ENCODE peak calls at places on chromosome 5, in seven cellular contexts. W, F, D, B, T, Q and S are unnamed samples. For H3K36me3, the result is how much of the 10 kb centered on the place peaks cover.

GRCh38 chr5:116546033-116546742 is 28.4 kb downstream of the SEMA6A start:
- DNase-seq in W (no peak), B (no peak), Q (no peak), D (peak), T (no peak), F (no peak), S (peak)

GRCh38 chr5:173735171-173735570 is 118.7 kb upstream of the BOD1 start:
- DNase-seq in B (no peak), Q (no peak), T (no peak), W (no peak), D (no peak), F (no peak), S (no peak)

GRCh38 chr5:96741075-96741474 is 66.7 kb downstream of the ERAP1 start:
- DNase-seq in Q (no peak), W (no peak), F (no peak), B (no peak), T (no peak), D (no peak), S (no peak)

GRCh38 chr5:96091874-96092273 is 130.2 kb upstream of the ELL2 start:
- DNase-seq in Q (no peak), B (no peak), T (no peak), D (no peak), F (no peak), W (no peak), S (no peak)

GRCh38 chr5:118447350-118447749 is 541.0 kb downstream of the DTWD2 start:
- DNase-seq in B (no peak), W (no peak), T (no peak), F (no peak), D (no peak), Q (no peak), S (no peak)

GRCh38 chr5:68087866-68088265 is 127.7 kb upstream of the PIK3R1 start:
- DNase-seq in Q (peak), F (no peak), T (no peak), W (no peak), D (no peak), B (no peak), S (no peak)

GRCh38 chr5:78819166-78819565 is 165.9 kb downstream of the ARSB start:
- DNase-seq in Q (no peak), F (no peak), D (no peak), T (no peak), B (no peak), W (no peak), S (no peak)

GRCh38 chr5:129244478-129244877 is 149.9 kb downstream of the ISOC1 start:
- DNase-seq in Q (no peak), D (no peak), W (no peak), T (no peak), B (no peak), F (no peak), S (no peak)

GRCh38 chr5:685262-686171 is 7.6 kb downstream of the TPPP start:
- DNase-seq in B (peak), W (peak), D (no peak), Q (peak), F (no peak), T (no peak), S (no peak)

GRCh38 chr5:32222723-32223470 is 48.8 kb upstream of the GOLPH3 start:
- DNase-seq in T (no peak), Q (no peak), F (no peak), D (no peak), B (no peak), W (no peak), S (no peak)

GRCh38 chr5:53463909-53464621 is 16.4 kb upstream of the FST start:
- DNase-seq in T (no peak), D (no peak), B (no peak), Q (no peak), W (no peak), F (no peak), S (no peak)

GRCh38 chr5:91283899-91284298 is 99.2 kb downstream of the ARRDC3 start:
- DNase-seq in Q (no peak), W (no peak), F (no peak), B (no peak), T (no peak), D (no peak), S (no peak)

GRCh38 chr5:87110721-87111120 is 157.0 kb upstream of the RASA1 start:
- DNase-seq in B (no peak), W (no peak), F (no peak), Q (no peak), D (no peak), T (no peak), S (no peak)

GRCh38 chr5:141958113-141958512 is at the start of gene PCDH12:
- DNase-seq in D (no peak), T (no peak), F (peak), W (peak), B (no peak), Q (no peak), S (no peak)

GRCh38 chr5:171855798-171856772 is 70.5 kb downstream of the SMIM23 start:
- DNase-seq in B (no peak), T (peak), Q (no peak), F (no peak), D (peak), W (no peak), S (no peak)

GRCh38 chr5:157558089-157558595 is 17.4 kb downstream of the ADAM19 start:
- DNase-seq in D (no peak), W (no peak), B (no peak), F (no peak), Q (no peak), T (no peak), S (no peak)

GRCh38 chr5:163567811-163568210 is 62.4 kb downstream of the MAT2B start:
- DNase-seq in Q (no peak), F (no peak), T (no peak), D (no peak), B (no peak), W (no peak), S (no peak)

GRCh38 chr5:55004728-55005127 is 19.3 kb upstream of the GZMK start:
- DNase-seq in Q (no peak), B (no peak), D (no peak), W (no peak), F (no peak), T (no peak), S (no peak)

GRCh38 chr5:31688515-31689092 is 49.7 kb downstream of the PDZD2 start:
- DNase-seq in W (no peak), T (no peak), B (no peak), Q (no peak), F (no peak), D (no peak), S (no peak)

GRCh38 chr5:93995126-93995621 is 253.8 kb upstream of the POU5F2 start:
- DNase-seq in Q (no peak), D (no peak), F (no peak), T (no peak), W (no peak), B (no peak), S (no peak)

GRCh38 chr5:143342607-143343006 is 60.9 kb downstream of the NR3C1 start:
- DNase-seq in W (no peak), Q (no peak), T (no peak), D (no peak), B (no peak), F (no peak), S (no peak)

GRCh38 chr5:167937628-167938000 is 353.8 kb upstream of the WWC1 start:
- DNase-seq in W (no peak), B (no peak), Q (no peak), T (no peak), D (no peak), F (no peak), S (no peak)

DNA sequence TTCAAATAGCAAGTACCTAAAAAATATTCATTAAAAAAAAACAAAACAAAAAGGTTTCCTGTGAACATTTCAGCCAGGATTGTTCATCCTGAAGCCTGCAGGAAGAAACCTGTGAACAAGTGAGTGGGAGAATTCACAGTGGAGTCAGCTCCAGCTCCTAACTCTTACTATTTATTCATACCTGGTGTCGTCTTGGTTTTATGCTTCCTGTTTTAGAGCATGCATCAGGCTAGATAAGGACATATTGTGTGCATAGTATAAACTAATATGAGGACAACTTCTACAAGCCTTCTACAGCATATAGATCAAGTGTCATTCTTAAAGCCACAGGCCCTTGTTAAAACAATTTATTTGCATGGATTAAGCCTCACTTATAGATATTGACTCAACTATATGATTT is 169.9 kb downstream of the EFNA5 start:
- DNase-seq in D (no peak), T (no peak), W (no peak), Q (no peak), F (no peak), B (no peak), S (no peak)
- H3K4me3 ChIP-seq in D (no peak), T (no peak), W (no peak), Q (no peak), F (no peak), B (no peak), S (no peak)

DNA sequence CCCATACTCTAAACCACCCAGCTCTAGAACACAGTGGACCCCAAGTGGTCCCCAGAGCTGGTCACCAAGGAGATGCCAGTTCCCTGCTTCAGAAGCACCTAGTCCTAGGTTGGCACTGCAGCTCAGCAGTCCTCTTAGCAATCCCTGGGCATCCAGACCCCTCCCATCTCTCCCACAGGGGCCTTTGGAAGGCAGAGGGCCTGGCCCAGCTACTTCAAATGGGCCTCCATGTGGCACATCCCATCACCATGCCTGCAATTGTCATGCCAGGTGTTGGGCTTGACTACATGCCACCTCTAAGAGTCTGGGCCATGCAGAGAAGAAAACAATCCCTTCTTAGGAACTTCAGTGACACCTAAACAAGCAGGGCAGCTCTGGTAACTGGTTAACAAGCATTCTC is 14.1 kb downstream of the MACROH2A1 start:
- DNase-seq in D (no peak), W (no peak), T (no peak), B (no peak), Q (no peak), F (no peak), S (no peak)
- H3K36me3 ChIP-seq in D (under half), W (under half), T (under half), B (under half), Q (half or more), F (half or more), S (under half)

DNA sequence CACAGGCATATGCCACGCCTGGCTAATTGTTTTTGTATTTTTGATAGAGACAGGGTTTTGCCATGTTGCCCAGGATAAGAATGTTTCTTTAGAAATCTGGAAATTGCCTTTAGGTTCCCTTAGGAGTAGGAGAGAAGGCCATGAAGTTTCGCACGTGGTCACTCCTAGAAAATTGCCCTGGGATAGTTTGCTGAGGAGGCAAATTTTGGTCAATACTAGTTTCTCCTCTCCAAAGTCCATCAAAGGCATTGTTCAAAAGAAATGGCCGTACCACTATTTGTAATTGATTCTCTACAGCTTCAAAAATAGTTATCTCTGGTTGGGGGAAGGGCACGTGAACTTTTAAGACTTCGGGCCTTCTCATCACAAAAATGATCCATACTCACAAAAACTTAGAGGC is 845 bp upstream of the SLC30A5 start:
- DNase-seq in Q (no peak), W (no peak), B (no peak), D (no peak), T (no peak), F (no peak), S (no peak)
- H3K4me3 ChIP-seq in Q (no peak), W (no peak), B (no peak), D (no peak), T (no peak), F (no peak), S (no peak)

DNA sequence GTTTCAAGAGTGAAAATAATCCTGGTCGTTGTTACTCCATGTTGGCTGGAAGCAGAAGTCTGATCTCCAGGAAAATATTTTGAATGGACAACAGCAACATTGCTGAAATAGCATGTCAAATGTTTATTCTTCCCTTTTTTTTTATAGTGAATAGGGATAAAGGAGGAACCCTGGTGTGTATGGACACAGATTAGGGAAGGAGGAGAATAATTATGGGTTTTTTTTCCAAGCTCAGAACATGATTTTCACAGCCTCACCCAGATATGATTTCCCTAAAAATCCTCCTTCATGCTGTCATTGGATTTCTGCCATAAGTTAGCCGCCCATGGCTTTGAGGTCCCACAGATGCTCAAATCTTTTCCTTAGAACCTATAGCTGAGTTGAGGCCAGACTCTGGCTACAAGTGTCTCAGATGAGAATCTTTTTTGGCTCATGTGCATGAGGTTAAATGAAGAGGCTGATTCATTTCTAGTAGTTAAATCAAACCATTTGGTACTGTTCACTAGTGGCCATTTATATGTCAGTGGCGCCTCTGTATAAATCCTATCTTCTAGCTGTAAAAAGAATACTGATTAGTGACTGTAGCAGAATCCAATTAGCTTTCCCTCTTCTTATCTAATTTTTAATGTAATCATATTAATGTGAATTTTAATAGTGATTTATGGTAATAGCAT is 65.5 kb upstream of the LIFR start:
- DNase-seq in W (no peak), Q (no peak), F (no peak), T (no peak), B (no peak), D (no peak), S (no peak)
- H3K36me3 ChIP-seq in W (under half), Q (under half), F (under half), T (under half), B (under half), D (under half), S (under half)